ENCODE peak calls at places on chromosomes 2 and 18, in ten cellular contexts. D is ELF-1, C is A172, V is cardiac fibroblast, W is amygdala, S is globus pallidus, U is OCI-M1, N is activated T-cell treated with anti-CD3 and anti-CD28 coated beads for 4 hours, G is naive B cell, M is EH. X is an unnamed sample.

GRCh38 chr2:118032169-118033013 is 18.5 kb upstream of the CCDC93 start:
- DNase-seq in M (peak; percentile 46), W (peak; percentile 22), V (peak; percentile 53), S (peak; percentile 29), G (peak; percentile 38), U (peak; percentile 49), D (no peak), N (peak; percentile 22), C (peak; percentile 64), X (no peak)

GRCh38 chr2:241741016-241741415 is 6.6 kb downstream of the D2HGDH start:
- DNase-seq in S (no peak), M (no peak), V (no peak), C (peak; percentile 88), W (no peak), U (peak; percentile 19), G (no peak), D (no peak), N (no peak), X (no peak)

GRCh38 chr18:51651761-51652160 is 454.3 kb upstream of the MEX3C start:
- DNase-seq in W (no peak), S (no peak), V (no peak), C (no peak), G (no peak), M (no peak), N (no peak), D (no peak), U (no peak), X (no peak)

GRCh38 chr2:241775223-241776177 is 1.1 kb upstream of the GAL3ST2 start:
- DNase-seq in N (no peak), M (no peak), D (no peak), U (no peak), S (no peak), G (no peak), C (peak; percentile 69), W (no peak), V (no peak), X (no peak)

GRCh38 chr2:102488063-102488462 is 15.0 kb downstream of the SLC9A4 start:
- DNase-seq in D (peak; percentile 34), G (no peak), C (peak; percentile 86), U (no peak), S (no peak), W (no peak), M (peak; percentile 73), V (peak; percentile 32), N (no peak), X (no peak)

GRCh38 chr18:6401687-6402086 is 13.0 kb downstream of the L3MBTL4 start:
- DNase-seq in S (no peak), V (no peak), C (no peak), M (no peak), U (peak; percentile 8), W (no peak), G (no peak), N (no peak), D (peak; percentile 46), X (no peak)

GRCh38 chr2:201127570-201127969 is 11.6 kb downstream of the CFLAR start:
- DNase-seq in W (peak; percentile 41), S (peak; percentile 80), D (no peak), M (peak; percentile 65), C (peak; percentile 71), G (no peak), V (peak; percentile 70), U (peak; percentile 69), N (no peak), X (peak; percentile 5)

GRCh38 chr2:189698020-189698887 is 23.8 kb downstream of the ANKAR start:
- DNase-seq in N (peak; percentile 32), S (peak; percentile 52), U (peak; percentile 85), G (peak; percentile 42), C (peak; percentile 56), M (peak; percentile 60), D (peak; percentile 58), W (peak; percentile 3), V (peak; percentile 69), X (no peak)

GRCh38 chr2:158004131-158004530 is 97.5 kb upstream of the UPP2 start:
- DNase-seq in W (no peak), D (no peak), M (peak; percentile 40), C (no peak), N (no peak), S (no peak), G (no peak), V (peak; percentile 7), U (no peak), X (no peak)

GRCh38 chr2:30717081-30717650 is 90.1 kb downstream of the CAPN13 start:
- DNase-seq in N (no peak), W (no peak), C (no peak), U (no peak), S (no peak), M (no peak), G (no peak), V (no peak), D (no peak), X (no peak)

X was measured in caudate nucleus.